ENCODE peak calls at places on chromosomes 16 and 17, in nine cellular contexts. X is BE2C, W is fibroblast of lung, Z is AG04450, V is AG10803, Y is pancreas, N is fibroblast of the aortic adventitia, S is A549, O is IMR-90. F is an unnamed sample.

GRCh38 chr16:59204589-59204988 is 470.5 kb upstream of the GOT2 start:
- DNase-seq in N (no peak), X (no peak), O (no peak), Y (no peak), Z (no peak), W (no peak), V (no peak), S (no peak), F (no peak)

GRCh38 chr17:79415909-79416308 is 194.9 kb downstream of the RBFOX3 start:
- DNase-seq in O (no peak), Z (no peak), S (no peak), N (no peak), W (no peak), X (no peak), Y (no peak), V (no peak), F (no peak)

GRCh38 chr16:30186782-30187555 is 3.6 kb downstream of the CORO1A start:
- DNase-seq in V (peak), W (no peak), O (no peak), Y (peak), Z (no peak), X (peak), S (peak), N (peak), F (peak)

GRCh38 chr17:40526668-40527067 is 25.2 kb upstream of the TNS4 start:
- DNase-seq in W (peak), X (no peak), S (no peak), N (no peak), Y (no peak), V (peak), Z (no peak), O (no peak), F (no peak)

GRCh38 chr17:72362466-72363335 is 241.9 kb downstream of the SOX9 start:
- DNase-seq in Z (no peak), S (peak), O (peak), X (no peak), V (peak), Y (no peak), W (peak), N (peak), F (peak)

GRCh38 chr17:17724991-17725852 is 44.0 kb downstream of the RAI1 start:
- DNase-seq in W (no peak), V (no peak), Z (no peak), Y (no peak), S (no peak), N (no peak), X (no peak), O (no peak), F (no peak)

GRCh38 chr16:5065368-5065767 is 388 bp downstream of the C16orf89 start:
- DNase-seq in V (no peak), N (no peak), S (no peak), Z (no peak), O (no peak), Y (no peak), W (no peak), X (no peak), F (no peak)

GRCh38 chr17:43367588-43368242 is 31.1 kb upstream of the ARL4D start:
- DNase-seq in S (peak), Y (no peak), V (peak), O (peak), N (peak), X (peak), W (peak), Z (peak), F (peak)

GRCh38 chr17:37490022-37490587 is 414 bp downstream of the DUSP14 start:
- DNase-seq in W (peak), X (peak), S (peak), V (peak), Z (no peak), O (peak), Y (peak), N (peak), F (peak)

GRCh38 chr17:79843475-79843916 is 4.3 kb upstream of the CBX4 start:
- DNase-seq in N (no peak), X (no peak), Z (no peak), O (no peak), Y (peak), V (no peak), S (no peak), W (no peak), F (no peak)

GRCh38 chr17:81176656-81177055 is 10.6 kb upstream of the AATK start:
- DNase-seq in V (peak), O (peak), S (no peak), N (no peak), Y (no peak), W (peak), X (no peak), Z (no peak), F (no peak)

GRCh38 chr16:17389392-17389791 is 81.4 kb downstream of the XYLT1 start:
- DNase-seq in Y (no peak), V (peak), S (no peak), O (peak), N (peak), X (no peak), W (no peak), Z (no peak), F (peak)

GRCh38 chr17:76539631-76540271 is at the start of gene PRCD:
- DNase-seq in O (no peak), V (no peak), Y (no peak), W (no peak), N (no peak), X (no peak), S (peak), Z (no peak), F (no peak)

GRCh38 chr16:64740261-64740660 is 381.6 kb downstream of the CDH11 start:
- DNase-seq in V (no peak), Y (no peak), Z (no peak), N (no peak), W (no peak), O (no peak), S (no peak), X (no peak), F (no peak)

DNA sequence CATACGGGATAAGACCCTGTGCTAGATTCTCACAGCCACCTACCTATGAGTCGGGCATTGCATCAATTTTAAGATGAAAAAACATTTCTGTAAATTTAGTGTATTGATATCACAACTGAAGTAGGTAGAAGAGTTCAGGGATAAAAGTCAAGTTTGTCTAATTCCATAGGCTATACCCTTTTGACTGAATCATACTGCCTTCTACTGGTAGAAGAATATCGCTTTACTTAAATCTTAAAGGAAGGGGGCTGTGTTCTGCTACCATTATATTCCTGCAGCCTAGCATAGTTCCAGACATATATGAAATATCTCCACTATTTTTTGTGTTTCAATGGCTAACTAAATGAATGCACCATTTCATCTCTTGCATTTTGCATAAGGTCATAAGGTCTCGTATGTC is 1128.6 kb downstream of the CDH8 start:
- DNase-seq in Y (no peak), Z (no peak), O (no peak), W (no peak), S (no peak), X (no peak), V (peak), N (no peak), F (no peak)
- TF ChIP-seq CTCF in Y (no peak), Z (no peak), O (no peak), W (no peak), S (no peak), X (no peak), V (peak), N (no peak), F (no peak)

GRCh38 chr16:57828272-57829161 is 26.2 kb upstream of the KIFC3 start:
- DNase-seq in W (no peak), N (no peak), O (no peak), X (no peak), V (no peak), S (no peak), Y (no peak), Z (no peak), F (no peak)
- TF ChIP-seq CTCF in W (no peak), N (no peak), O (no peak), X (peak), V (no peak), S (no peak), Y (no peak), Z (peak), F (peak)

GRCh38 chr17:30241051-30241450 is 5.6 kb upstream of the SLC6A4 start:
- DNase-seq in O (no peak), X (no peak), V (no peak), S (no peak), Z (no peak), N (no peak), W (no peak), Y (no peak), F (no peak)

GRCh38 chr17:30239089-30239462 is 3.6 kb upstream of the SLC6A4 start:
- DNase-seq in Z (no peak), W (no peak), X (no peak), N (no peak), S (no peak), O (no peak), V (no peak), Y (no peak), F (no peak)

GRCh38 chr17:30238387-30239088 is 3.0 kb upstream of the SLC6A4 start:
- DNase-seq in N (no peak), W (no peak), O (no peak), X (no peak), Z (no peak), V (no peak), Y (no peak), S (no peak), F (no peak)

GRCh38 chr17:30238003-30238344 is 2.5 kb upstream of the SLC6A4 start:
- DNase-seq in W (no peak), Z (no peak), Y (no peak), N (no peak), X (no peak), S (no peak), V (no peak), O (no peak), F (no peak)

DNA sequence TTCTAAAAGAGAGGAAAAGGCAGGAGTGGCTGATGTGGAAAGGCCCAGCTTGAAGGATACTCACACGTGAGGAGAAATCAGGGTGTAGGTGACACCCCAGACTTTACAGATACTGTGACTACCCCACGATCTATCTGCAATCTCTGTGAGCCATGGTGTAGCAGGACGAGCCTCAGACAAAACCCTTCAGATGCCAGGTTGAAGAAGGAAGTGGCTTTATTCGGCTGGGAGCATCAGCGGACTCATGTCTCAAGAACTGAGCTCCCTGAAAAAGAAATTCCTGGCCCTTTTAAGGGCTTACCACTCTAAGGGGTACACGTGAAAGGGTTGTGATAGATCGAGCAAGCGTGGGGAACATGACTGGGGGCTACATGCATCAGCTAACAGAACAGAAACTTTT is 4.7 kb upstream of the SLC6A4 start:
- DNase-seq in S (no peak), V (no peak), O (no peak), Z (no peak), N (no peak), W (no peak), Y (no peak), X (no peak), F (no peak)
- TF ChIP-seq CTCF in S (no peak), V (no peak), O (no peak), Z (no peak), N (no peak), W (no peak), Y (no peak), X (no peak), F (no peak)

GRCh38 chr17:74815671-74816370 is 39.7 kb upstream of the NAT9 start:
- DNase-seq in Z (no peak), Y (no peak), V (no peak), X (no peak), S (no peak), O (no peak), N (no peak), W (no peak), F (no peak)
- TF ChIP-seq CTCF in Z (no peak), Y (no peak), V (no peak), X (peak), S (no peak), O (peak), N (no peak), W (no peak), F (peak)

GRCh38 chr17:50079334-50080095 is 15.6 kb upstream of the PDK2 start:
- DNase-seq in V (peak), S (peak), N (no peak), X (peak), O (no peak), W (peak), Z (no peak), Y (no peak), F (peak)
- TF ChIP-seq CTCF in V (peak), S (peak), N (peak), X (peak), O (peak), W (peak), Z (peak), Y (no peak), F (peak)

GRCh38 chr17:46194393-46195216 is 1.4 kb upstream of the KANSL1 start:
- DNase-seq in W (peak), N (peak), S (peak), Z (no peak), Y (no peak), X (peak), O (peak), V (peak), F (peak)

GRCh38 chr17:46192484-46193245 is 564 bp downstream of the KANSL1 start:
- DNase-seq in Y (peak), N (peak), W (peak), Z (no peak), V (peak), O (peak), S (peak), X (peak), F (peak)

GRCh38 chr17:46193246-46193625 is at the start of gene KANSL1:
- DNase-seq in Z (peak), O (peak), X (peak), V (peak), Y (peak), N (peak), S (peak), W (peak), F (peak)

GRCh38 chr17:46195217-46195855 is 2.1 kb upstream of the KANSL1 start:
- DNase-seq in O (no peak), S (no peak), Y (no peak), N (no peak), X (no peak), Z (no peak), W (no peak), V (no peak), F (no peak)

DNA sequence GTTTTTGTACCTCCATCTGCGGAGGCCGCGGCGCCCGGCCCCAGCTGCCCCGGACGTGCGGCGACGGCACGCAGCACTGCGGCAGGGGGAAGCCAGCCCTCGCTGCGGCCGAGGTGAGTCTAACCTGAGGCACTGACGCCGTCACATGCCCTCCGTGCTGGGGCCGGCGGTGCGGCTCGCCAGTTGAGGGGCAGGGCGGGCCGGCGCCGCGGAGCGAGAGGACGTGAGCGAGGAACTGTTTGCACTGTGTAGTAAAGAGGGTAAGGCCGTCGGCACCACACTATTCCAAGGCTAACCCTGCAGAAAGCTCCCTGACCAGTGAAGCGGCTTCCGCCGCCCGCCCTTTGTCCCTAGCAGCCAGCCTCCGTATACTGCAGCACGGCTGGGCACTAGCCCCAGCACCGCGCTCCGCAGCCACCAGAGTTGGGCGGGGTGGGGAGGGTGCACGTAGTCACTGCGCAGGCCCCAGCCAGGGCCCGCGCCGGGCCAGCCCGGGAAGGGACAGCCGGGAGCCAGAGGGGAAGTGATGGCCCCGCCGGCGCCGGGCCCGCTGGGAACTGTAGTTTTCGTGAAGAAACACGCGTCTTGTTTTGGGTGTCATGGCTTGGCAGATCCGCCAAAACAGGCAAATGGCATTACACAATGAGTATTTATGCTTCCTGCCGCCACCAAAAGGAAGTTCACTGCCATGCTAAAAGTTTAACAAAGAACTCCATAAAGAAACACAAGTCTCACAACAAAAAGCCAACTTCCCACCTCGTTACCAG is 580 bp upstream of the KANSL1 start:
- DNase-seq in V (peak), W (peak), Z (peak), S (peak), N (peak), X (peak), O (peak), Y (peak), F (peak)
- TF ChIP-seq CTCF in V (peak), W (no peak), Z (no peak), S (peak), N (no peak), X (peak), O (no peak), Y (no peak), F (peak)

GRCh38 chr16:70267516-70267915 is 15.8 kb upstream of the EXOSC6 start:
- DNase-seq in S (peak), W (peak), V (peak), Z (no peak), N (peak), O (peak), X (peak), Y (no peak), F (peak)
- TF ChIP-seq CTCF in S (peak), W (peak), V (peak), Z (peak), N (peak), O (peak), X (peak), Y (peak), F (peak)

GRCh38 chr17:22102177-22102576 is 409.9 kb downstream of the KCNJ18 start:
- DNase-seq in X (no peak), O (no peak), S (no peak), Z (no peak), N (no peak), Y (no peak), V (no peak), W (no peak), F (no peak)
- TF ChIP-seq CTCF in X (no peak), O (no peak), S (no peak), Z (no peak), N (no peak), Y (no peak), V (no peak), W (no peak), F (no peak)

GRCh38 chr16:87392823-87393679 is 915 bp downstream of the MAP1LC3B start:
- DNase-seq in Z (no peak), Y (peak), W (peak), O (peak), V (peak), S (peak), X (peak), N (peak), F (peak)
- TF ChIP-seq CTCF in Z (peak), Y (no peak), W (peak), O (peak), V (peak), S (no peak), X (peak), N (peak), F (no peak)